ENCODE peak calls at places on chromosome 1, in seven cellular contexts. H, A, N, M, D, R and J are unnamed samples.

GRCh38 chr1:36729716-36730510 is 247.2 kb upstream of the CSF3R start:
- DNase-seq in A (no peak), N (no peak), M (no peak), D (no peak), R (no peak), H (no peak), J (no peak)

GRCh38 chr1:53498555-53499142 is 39.5 kb downstream of the DMRTB1 start:
- DNase-seq in H (no peak), N (peak), R (no peak), M (no peak), D (no peak), A (no peak), J (no peak)

GRCh38 chr1:114341886-114342285 is 169.1 kb downstream of the TRIM33 start:
- DNase-seq in N (no peak), M (no peak), R (no peak), H (no peak), D (peak), A (no peak), J (no peak)

GRCh38 chr1:225824522-225824921 is 14.6 kb downstream of the EPHX1 start:
- DNase-seq in N (no peak), M (no peak), H (no peak), R (no peak), A (no peak), D (peak), J (no peak)

GRCh38 chr1:240178366-240178765 is 86.7 kb downstream of the FMN2 start:
- DNase-seq in D (peak), N (no peak), H (no peak), A (no peak), R (no peak), M (no peak), J (no peak)

GRCh38 chr1:111813440-111814304 is 58.0 kb downstream of the DDX20 start:
- DNase-seq in M (no peak), H (no peak), R (no peak), N (no peak), D (no peak), A (no peak), J (no peak)

GRCh38 chr1:59199734-59200376 is 97.0 kb upstream of the FGGY start:
- DNase-seq in D (no peak), M (peak), R (no peak), A (no peak), H (no peak), N (no peak), J (no peak)

GRCh38 chr1:47934243-47934805 is 62.9 kb downstream of the TRABD2B start:
- DNase-seq in H (no peak), M (no peak), R (no peak), A (no peak), N (no peak), D (peak), J (no peak)

GRCh38 chr1:13826591-13826990 is 126.6 kb downstream of the PRDM2 start:
- DNase-seq in D (no peak), N (no peak), A (no peak), H (no peak), M (no peak), R (no peak), J (no peak)